ENCODE peak calls at places on chromosomes 4 and X, in four cellular contexts. G is AG04450, Y is MCF 10A, E is HFFc6. D is an unnamed sample.

GRCh38 chr4:114208747-114209146 is 229.3 kb upstream of the ARSJ start:
- DNase-seq in G (no peak), Y (peak), E (peak), D (no peak)

GRCh38 chr4:78552398-78553396 is 1.1 kb downstream of the ANXA3 start:
- DNase-seq in G (no peak), E (no peak), Y (peak), D (no peak)

GRCh38 chrX:65859299-65859698 is 180.6 kb downstream of the VSIG4 start:
- DNase-seq in Y (no peak), G (no peak), E (no peak), D (no peak)

GRCh38 chrX:107537815-107538214 is 88.4 kb downstream of the FRMPD3 start:
- DNase-seq in E (peak), Y (peak), G (no peak), D (no peak)

GRCh38 chr4:144562019-144562740 is 83.8 kb upstream of the HHIP start:
- DNase-seq in G (no peak), E (no peak), Y (no peak), D (no peak)

GRCh38 chrX:43753637-43754036 is 97.5 kb downstream of the MAOA start:
- DNase-seq in Y (no peak), E (no peak), G (no peak), D (no peak)

GRCh38 chrX:38860106-38861013 is 59.1 kb downstream of the MID1IP1 start:
- DNase-seq in G (no peak), Y (no peak), E (no peak), D (no peak)

GRCh38 chr4:28350485-28350884 is 1489.8 kb downstream of the STIM2 start:
- DNase-seq in Y (peak), E (peak), G (no peak), D (no peak)

GRCh38 chrX:13700380-13700779 is 11.5 kb downstream of the RAB9A start:
- DNase-seq in G (no peak), E (no peak), Y (no peak), D (no peak)

GRCh38 chrX:11064851-11065600 is 46.1 kb upstream of the HCCS start:
- DNase-seq in G (peak), E (peak), Y (peak), D (no peak)

GRCh38 chrX:47804315-47804714 is 32.4 kb upstream of the ZNF81 start:
- DNase-seq in E (no peak), G (no peak), Y (no peak), D (no peak)

GRCh38 chrX:1502241-1502640 is 34.7 kb downstream of the P2RY8 start:
- DNase-seq in Y (no peak), E (no peak), G (no peak), D (peak)

DNA sequence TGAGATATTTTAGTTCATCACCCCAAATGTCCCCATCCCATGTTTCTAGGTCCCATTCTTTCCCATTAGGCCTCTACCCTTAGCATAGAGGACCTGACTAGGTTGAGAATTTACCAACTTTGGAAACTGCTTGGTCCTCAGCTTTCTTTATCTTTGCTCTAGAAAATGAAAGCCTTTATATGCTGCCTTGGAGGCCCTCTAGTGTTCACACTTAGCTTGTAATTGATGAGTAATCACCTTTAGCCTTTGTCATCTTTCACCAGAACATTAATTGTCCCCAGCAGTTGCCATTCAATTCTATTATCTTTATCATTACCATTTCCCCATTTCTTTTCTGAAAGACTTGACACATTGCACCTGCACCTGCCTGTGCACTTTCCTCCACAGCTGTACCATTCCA is 589.2 kb upstream of the NR3C2 start:
- DNase-seq in Y (peak), E (no peak), G (no peak), D (no peak)
- TF ChIP-seq CTCF in Y (peak), E (peak), G (peak), D (no peak)

DNA sequence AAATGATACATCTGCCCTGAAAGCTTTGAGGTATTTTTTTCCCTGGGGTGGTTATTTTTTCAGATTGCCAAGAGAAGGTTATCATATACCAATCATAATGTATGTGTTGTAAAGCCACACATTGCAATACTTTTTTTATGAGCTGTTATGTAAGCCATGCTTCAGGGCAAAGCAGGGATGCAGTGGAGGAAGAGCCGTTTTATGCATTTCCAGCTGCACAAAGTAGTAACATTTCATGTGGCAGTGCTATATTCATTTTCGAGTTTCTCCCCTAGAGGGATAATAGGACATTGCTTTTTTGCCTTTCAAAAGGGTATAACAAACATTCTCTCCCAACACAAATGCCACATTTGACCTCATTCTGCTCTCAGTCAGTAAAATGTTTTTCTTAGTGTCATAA is 68.5 kb downstream of the GALNT7 start:
- DNase-seq in G (no peak), Y (no peak), E (peak), D (no peak)
- TF ChIP-seq CTCF in G (peak), Y (no peak), E (peak), D (no peak)

GRCh38 chrX:51215266-51215665 is 117.4 kb upstream of the NUDT10 start:
- DNase-seq in Y (no peak), G (no peak), E (no peak), D (no peak)
- TF ChIP-seq CTCF in Y (no peak), G (no peak), E (no peak), D (no peak)

GRCh38 chrX:132226169-132226568 is 6.9 kb upstream of the RAP2C start:
- DNase-seq in E (no peak), Y (no peak), G (no peak), D (no peak)
- TF ChIP-seq CTCF in E (peak), Y (peak), G (peak), D (peak)

DNA sequence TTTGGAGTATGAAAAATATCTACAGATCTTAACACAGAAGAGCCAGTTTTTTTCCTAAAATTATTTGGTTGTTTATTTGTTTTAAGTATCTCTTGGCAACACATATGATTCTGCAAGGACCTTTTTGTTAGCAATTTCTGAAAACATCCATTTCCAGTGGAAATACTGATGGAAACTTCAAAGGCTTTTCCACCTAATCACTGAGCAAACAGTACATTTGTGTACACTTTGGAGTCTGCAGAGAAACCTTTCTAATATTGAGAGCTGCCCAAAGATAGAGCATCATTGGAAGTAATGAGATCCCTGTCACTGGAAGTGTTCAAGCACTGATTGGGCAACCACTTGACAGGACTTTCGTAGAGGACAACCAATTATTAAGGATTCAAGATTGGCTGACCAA is 69.7 kb upstream of the TFDP3 start:
- DNase-seq in Y (no peak), E (no peak), G (no peak), D (no peak)
- TF ChIP-seq CTCF in Y (no peak), E (no peak), G (no peak), D (no peak)

GRCh38 chr4:24419147-24420034 is 165.0 kb downstream of the DHX15 start:
- DNase-seq in E (peak), Y (peak), G (peak), D (no peak)
- TF ChIP-seq CTCF in E (peak), Y (peak), G (peak), D (peak)

DNA sequence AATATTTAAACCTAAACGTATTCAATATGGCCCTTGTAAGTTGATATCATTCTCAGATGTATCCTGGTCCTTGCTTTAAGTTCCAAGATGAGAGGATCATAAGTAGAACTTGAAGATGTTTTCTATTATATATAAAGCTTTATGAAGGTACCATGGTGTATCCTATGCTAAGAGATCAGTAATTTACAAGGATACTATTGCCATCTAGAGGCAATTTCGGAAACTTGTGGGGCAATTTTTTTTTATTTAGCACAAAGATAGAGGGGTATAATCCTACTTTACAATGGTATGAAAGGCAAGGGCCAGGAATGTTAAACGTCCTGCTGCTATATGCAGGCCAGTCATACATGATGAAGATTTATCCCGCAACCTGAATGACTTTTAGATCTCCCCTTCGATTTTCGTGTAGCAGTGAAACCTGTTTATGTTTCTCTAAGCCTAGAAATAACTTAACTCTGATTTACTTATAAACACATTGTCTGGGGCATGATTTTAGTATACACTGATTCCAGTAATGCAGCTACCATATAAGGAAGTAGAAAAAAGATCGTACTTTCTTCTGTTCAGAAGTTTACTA is 2.5 kb downstream of the SLC25A31 start:
- DNase-seq in Y (peak), G (peak), E (peak), D (no peak)
- TF ChIP-seq CTCF in Y (peak), G (peak), E (peak), D (peak)

DNA sequence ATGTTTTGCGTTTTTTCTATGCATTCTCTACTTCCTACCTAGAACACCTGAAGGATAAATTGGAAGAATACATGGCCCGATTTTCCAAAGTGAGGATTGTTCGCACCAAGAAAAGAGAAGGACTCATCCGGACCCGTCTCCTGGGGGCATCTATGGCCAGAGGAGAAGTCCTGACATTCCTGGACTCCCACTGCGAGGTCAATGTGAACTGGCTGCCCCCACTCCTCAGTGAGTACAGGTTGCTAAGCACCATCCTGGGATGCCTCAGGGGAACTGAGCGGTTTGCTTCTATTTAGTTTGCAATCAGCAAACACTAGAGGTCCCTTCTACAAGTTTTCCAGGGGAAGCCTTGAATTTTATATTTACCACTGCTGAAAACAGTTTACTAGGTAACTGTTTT is 359.3 kb upstream of the GALNT7 start:
- DNase-seq in Y (no peak), G (no peak), E (no peak), D (no peak)
- TF ChIP-seq CTCF in Y (no peak), G (no peak), E (no peak), D (no peak)